ENCODE peak calls at places on chromosomes 3 and 15, in four cellular contexts. I, T, U and J are unnamed samples. For H3K4me1, the result is how much of the 10 kb centered on the place peaks cover.

GRCh38 chr3:5160926-5161858 is 26.3 kb upstream of the EDEM1 start:
- DNase-seq in I (no peak), T (peak), U (no peak), J (no peak)

GRCh38 chr3:136141891-136142290 is 54.2 kb downstream of the MSL2 start:
- DNase-seq in I (no peak), T (no peak), U (no peak), J (no peak)

GRCh38 chr3:43503067-43503728 is 118.6 kb downstream of the ANO10 start:
- DNase-seq in I (no peak), T (peak), U (no peak), J (no peak)

GRCh38 chr3:171157286-171157685 is 130.8 kb upstream of the SLC2A2 start:
- DNase-seq in I (no peak), T (no peak), U (peak), J (no peak)

GRCh38 chr15:101500865-101501551 is 11.5 kb upstream of the PCSK6 start:
- DNase-seq in I (no peak), T (no peak), U (no peak), J (no peak)

GRCh38 chr3:115855911-115856310 is 232.6 kb downstream of the GAP43 start:
- DNase-seq in I (no peak), T (no peak), U (no peak), J (no peak)

GRCh38 chr3:43758826-43759225 is 68.1 kb downstream of the ABHD5 start:
- DNase-seq in I (no peak), T (no peak), U (no peak), J (no peak)

GRCh38 chr3:123122525-123123315 is 55.9 kb downstream of the PDIA5 start:
- DNase-seq in I (no peak), T (no peak), U (no peak), J (no peak)

GRCh38 chr3:128787256-128788253 is 61.6 kb downstream of the RAB7A start:
- DNase-seq in I (no peak), T (peak), U (no peak), J (no peak)

GRCh38 chr3:137121704-137122314 is 164.0 kb downstream of the IL20RB start:
- DNase-seq in I (no peak), T (peak), U (no peak), J (no peak)

GRCh38 chr3:77051927-77052542 is 12.1 kb downstream of the ROBO2 start:
- DNase-seq in I (no peak), T (no peak), U (no peak), J (no peak)

GRCh38 chr3:51946796-51947195 is 4.6 kb downstream of the PARP3 start:
- DNase-seq in I (no peak), T (no peak), U (no peak), J (no peak)

GRCh38 chr15:69885182-69886041 is 212.3 kb downstream of the TLE3 start:
- DNase-seq in I (no peak), T (no peak), U (no peak), J (no peak)

GRCh38 chr3:12768579-12769527 is 9.8 kb upstream of the TMEM40 start:
- DNase-seq in I (no peak), T (no peak), U (no peak), J (no peak)

GRCh38 chr3:193590088-193590856 is 2.7 kb upstream of the OPA1 start:
- DNase-seq in I (no peak), T (peak), U (no peak), J (no peak)

GRCh38 chr15:33145447-33145846 is 49.1 kb downstream of the FMN1 start:
- DNase-seq in I (no peak), T (no peak), U (no peak), J (no peak)

GRCh38 chr15:58269455-58270414 is 131.6 kb downstream of the AQP9 start:
- DNase-seq in I (peak), T (peak), U (no peak), J (no peak)

GRCh38 chr15:57503051-57503702 is 88.5 kb upstream of the MYZAP start:
- DNase-seq in I (no peak), T (no peak), U (no peak), J (no peak)

GRCh38 chr3:110178965-110179364 is 841.6 kb upstream of the DPPA4 start:
- DNase-seq in I (no peak), T (no peak), U (peak), J (no peak)

GRCh38 chr3:10419637-10420232 is 85.7 kb downstream of the ATP2B2 start:
- DNase-seq in I (no peak), T (no peak), U (no peak), J (no peak)

GRCh38 chr15:60299452-60300047 is 98.2 kb downstream of the ANXA2 start:
- DNase-seq in I (peak), T (no peak), U (peak), J (peak)

GRCh38 chr15:36407647-36408046 is 171.8 kb upstream of the CDIN1 start:
- DNase-seq in I (no peak), T (peak), U (no peak), J (no peak)

GRCh38 chr3:147407107-147407494 is 758 bp upstream of the ZIC4 start:
- DNase-seq in I (no peak), T (no peak), U (no peak), J (no peak)
- H3K4me1 ChIP-seq in I (under half), T (under half), U (under half), J (under half)

DNA sequence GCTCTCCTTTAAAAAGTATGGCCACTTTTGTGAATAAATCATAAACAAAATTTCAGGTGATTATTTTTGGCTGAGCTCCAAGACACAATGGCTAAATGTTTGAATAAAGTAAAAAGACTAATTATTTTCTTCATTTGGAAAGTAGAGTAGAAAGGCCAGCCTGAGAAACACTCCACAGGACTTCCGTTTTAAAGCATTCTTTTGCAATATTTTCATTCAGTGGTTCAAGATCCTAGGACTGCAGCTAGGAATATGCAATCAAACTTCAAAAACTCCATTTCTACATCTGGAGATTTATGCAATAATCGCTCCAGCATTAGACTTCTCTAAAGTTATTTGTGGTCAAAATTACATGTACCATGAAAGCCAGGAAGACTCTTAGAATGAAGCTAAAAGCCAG is 62.8 kb downstream of the MECOM start:
- DNase-seq in I (no peak), T (no peak), U (no peak), J (no peak)
- H3K4me1 ChIP-seq in I (under half), T (under half), U (under half), J (under half)

DNA sequence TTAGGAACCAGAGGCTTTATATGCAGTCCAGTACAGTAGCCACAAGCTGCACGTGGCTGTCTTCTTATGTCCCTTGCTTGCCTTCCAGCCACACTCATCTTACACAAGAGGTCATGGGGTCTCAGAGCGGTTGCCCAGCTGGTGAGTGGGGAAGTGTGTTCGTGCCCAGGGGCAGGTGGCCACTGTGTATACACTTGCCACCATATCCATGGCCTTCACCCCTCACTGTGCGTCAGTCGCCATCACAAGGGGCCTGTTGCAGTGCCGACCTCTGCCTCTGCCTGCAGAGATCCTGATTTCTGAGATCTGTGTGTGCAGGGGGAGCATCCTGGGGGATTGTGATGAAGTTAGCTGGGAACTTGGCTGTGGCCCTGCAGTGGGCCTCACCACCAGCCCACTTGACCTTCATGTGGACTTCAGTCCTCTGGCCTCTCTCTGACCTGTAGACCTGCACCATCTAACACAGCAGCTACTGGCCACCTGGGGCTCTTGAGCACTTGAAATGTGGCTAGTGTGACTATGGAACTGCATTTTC is 43.1 kb upstream of the SACM1L start:
- DNase-seq in I (no peak), T (no peak), U (no peak), J (no peak)
- H3K4me1 ChIP-seq in I (under half), T (half or more), U (under half), J (under half)

GRCh38 chr3:183485585-183485984 is 57.2 kb upstream of the MCF2L2 start:
- DNase-seq in I (no peak), T (no peak), U (no peak), J (no peak)

GRCh38 chr3:183485093-183485492 is 56.7 kb upstream of the MCF2L2 start:
- DNase-seq in I (no peak), T (no peak), U (no peak), J (peak)

GRCh38 chr3:183487046-183487445 is 58.6 kb upstream of the MCF2L2 start:
- DNase-seq in I (no peak), T (no peak), U (no peak), J (no peak)

GRCh38 chr3:183487896-183488295 is 59.5 kb upstream of the MCF2L2 start:
- DNase-seq in I (no peak), T (no peak), U (no peak), J (peak)

GRCh38 chr3:183486472-183486871 is 58.1 kb upstream of the MCF2L2 start:
- DNase-seq in I (no peak), T (no peak), U (no peak), J (peak)
- H3K4me1 ChIP-seq in I (under half), T (under half), U (under half), J (under half)

GRCh38 chr15:74631935-74632560 is 16.4 kb downstream of the CLK3 start:
- DNase-seq in I (peak), T (peak), U (peak), J (peak)

GRCh38 chr15:74628949-74629348 is 13.3 kb downstream of the CLK3 start:
- DNase-seq in I (no peak), T (no peak), U (no peak), J (no peak)

GRCh38 chr15:74631408-74631807 is 15.8 kb downstream of the CLK3 start:
- DNase-seq in I (no peak), T (no peak), U (no peak), J (no peak)

GRCh38 chr15:74631087-74631385 is 15.4 kb downstream of the CLK3 start:
- DNase-seq in I (no peak), T (no peak), U (no peak), J (no peak)

DNA sequence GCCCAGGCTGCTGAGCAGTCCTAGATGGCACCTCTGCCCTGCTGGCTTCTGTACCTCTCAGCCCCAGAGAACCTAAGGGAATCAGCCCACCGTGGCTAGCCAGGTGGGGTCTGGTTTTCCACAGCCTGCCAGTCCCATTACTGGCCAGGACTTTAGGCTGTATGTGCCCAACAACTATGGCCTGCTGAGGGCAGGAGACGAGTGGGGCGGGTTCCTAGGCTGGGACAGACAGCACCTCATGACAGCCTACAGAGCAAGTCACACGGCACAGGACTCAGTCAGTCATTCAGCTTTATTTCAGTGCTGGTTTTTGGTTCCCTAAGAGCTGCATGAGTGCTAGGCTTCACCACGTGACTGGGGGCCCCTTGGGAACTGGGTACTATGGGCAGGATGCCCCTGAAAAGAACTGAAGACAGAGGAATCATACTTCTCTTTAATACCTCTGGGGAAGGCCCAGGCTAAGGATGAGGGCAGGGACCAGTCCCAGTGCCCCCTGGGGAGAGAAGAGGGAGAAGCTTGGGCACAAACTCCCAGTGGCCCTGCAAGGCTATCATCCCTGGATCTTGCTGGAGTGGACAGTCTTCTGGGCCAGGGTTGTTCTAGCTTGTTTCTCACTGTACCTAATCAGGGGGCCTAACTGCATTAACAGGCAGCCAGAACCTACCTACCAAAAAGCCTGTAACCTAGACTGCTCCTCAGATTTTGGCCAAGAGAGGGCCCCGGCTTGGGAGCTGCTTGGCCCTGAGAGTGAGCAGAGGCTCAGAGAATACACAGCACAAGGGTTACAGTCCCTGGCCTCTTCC is 14.8 kb downstream of the CLK3 start:
- DNase-seq in I (no peak), T (no peak), U (no peak), J (no peak)
- H3K4me1 ChIP-seq in I (under half), T (under half), U (under half), J (under half)

DNA sequence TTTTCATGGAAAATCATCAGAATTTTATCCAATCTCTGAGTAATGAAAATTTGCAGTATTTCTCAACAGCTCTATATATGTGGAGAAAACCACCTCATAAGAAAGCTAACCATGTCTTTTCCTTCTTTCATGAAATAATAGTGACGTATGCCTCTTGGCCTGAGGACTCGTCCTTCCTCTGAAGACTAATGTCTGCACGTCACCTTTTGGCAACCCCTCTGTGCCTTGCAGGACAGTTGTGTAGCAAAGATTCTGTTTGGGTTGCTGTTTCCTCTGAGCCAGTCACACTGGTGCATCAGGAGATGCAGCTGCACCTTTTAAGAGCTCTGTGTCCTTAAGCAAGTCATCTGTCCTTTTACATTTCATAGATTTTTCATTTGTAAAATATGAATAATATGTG is 168.9 kb downstream of the TIGIT start:
- DNase-seq in I (no peak), T (no peak), U (no peak), J (no peak)
- H3K4me1 ChIP-seq in I (under half), T (under half), U (under half), J (under half)

DNA sequence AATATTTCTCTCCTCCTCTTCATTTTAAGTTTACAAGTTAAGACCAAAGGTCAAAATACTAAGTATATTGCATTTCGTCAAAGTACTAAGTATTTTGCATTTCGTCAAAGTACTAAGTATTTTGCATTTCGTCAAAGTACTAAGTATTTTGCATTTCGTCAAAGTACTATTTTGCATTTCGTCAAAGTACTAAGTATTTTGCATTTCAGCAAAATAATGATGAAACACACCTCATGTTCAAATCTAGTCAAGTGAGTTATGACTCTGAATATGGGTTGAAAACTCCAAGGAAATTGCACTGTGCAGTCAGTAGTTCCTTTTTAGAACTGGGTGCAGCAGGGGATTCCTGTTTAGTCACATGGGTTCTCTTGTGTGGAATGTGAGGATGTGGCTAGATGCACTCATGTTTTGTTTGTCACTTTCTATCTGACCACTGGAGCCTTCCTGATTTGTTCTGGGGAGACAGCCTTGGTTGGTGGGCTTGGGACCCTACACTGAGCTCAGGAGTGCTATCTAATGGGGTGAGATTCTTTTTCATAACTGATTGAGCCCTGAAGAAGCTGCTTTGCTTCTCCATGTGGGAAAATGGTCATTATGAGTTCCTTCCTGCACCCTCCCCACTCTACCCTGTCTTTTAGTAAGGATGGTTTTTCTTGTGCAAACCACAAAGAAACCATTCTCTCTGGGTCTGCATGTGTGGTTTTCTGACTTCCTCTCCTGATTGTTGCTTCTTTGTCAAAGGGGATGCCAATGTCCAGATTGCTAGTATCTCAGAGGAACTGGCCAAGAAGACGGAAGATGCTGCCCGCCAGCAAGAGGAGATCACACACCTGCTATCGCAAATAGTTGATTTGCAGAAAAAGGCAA is 73.4 kb downstream of the CCK start:
- DNase-seq in I (no peak), T (no peak), U (no peak), J (no peak)
- H3K4me1 ChIP-seq in I (under half), T (under half), U (under half), J (under half)

DNA sequence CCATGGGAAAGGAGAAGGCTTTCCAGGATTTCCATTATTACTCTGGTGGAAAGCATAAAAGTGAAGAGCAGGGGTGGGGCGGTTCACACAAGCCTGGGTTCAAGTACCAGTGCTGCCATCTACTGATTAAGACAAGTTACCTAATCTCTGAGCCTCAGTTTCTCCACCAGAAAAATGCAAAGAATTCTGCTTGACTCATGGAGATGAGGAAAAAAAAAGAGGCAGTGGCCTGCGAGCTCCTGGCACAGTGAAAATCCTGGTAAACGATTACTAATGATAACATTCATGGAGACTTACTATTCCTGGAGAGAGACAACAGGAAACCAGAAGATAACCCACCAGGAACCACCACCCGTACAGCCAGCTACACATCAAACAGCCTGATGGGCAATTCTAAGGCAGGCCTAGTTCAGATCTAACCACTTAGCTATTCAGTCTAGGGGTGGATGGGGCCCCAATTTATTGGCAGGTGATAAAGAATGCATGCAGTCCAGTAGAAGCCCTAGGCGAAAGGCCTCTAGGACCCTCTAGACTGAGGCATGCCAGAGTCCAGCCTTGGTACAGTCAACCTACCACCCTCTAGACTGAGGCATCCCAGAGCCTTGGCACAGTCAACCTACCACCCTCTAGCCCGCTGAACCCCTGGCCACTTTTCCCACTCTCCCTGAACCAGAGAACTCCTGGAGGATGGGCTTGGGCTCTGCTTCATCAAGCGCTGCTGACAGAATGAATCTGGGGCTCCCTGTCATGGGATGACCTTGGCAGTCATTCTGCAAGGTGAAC is 2.5 kb downstream of the AMOTL2 start:
- DNase-seq in I (no peak), T (peak), U (no peak), J (no peak)
- H3K4me1 ChIP-seq in I (half or more), T (half or more), U (under half), J (half or more)